ENCODE peak calls at places on chromosome 2, in four cellular contexts. D is WTC11, Y is HEK293T, G is HepG2. M is an unnamed sample.

GRCh38 chr2:80591233-80591632 is 286.7 kb upstream of the LRRTM1 start:
- DNase-seq in D (no peak), Y (no peak), G (no peak), M (no peak)

GRCh38 chr2:105645971-105646370 is 98.7 kb upstream of the NCK2 start:
- DNase-seq in D (no peak), Y (no peak), G (no peak), M (no peak)

GRCh38 chr2:232339121-232340081 is 39.1 kb upstream of the ALPP start:
- DNase-seq in G (no peak), D (peak; percentile 76), Y (no peak), M (no peak)

GRCh38 chr2:27844821-27845255 is 45.3 kb downstream of the RBKS start:
- DNase-seq in D (no peak), Y (no peak), G (no peak), M (no peak)

GRCh38 chr2:175057078-175057685 is 52.0 kb upstream of the CHN1 start:
- DNase-seq in D (peak; percentile 41), Y (no peak), G (peak; percentile 52), M (no peak)

GRCh38 chr2:224442092-224442999 is 40.4 kb upstream of the FAM124B start:
- DNase-seq in G (no peak), D (peak; percentile 37), Y (no peak), M (no peak)

GRCh38 chr2:102758433-102758832 is 3.4 kb upstream of the TMEM182 start:
- DNase-seq in D (no peak), Y (no peak), G (no peak), M (no peak)

GRCh38 chr2:79219383-79219988 is 59.9 kb upstream of the REG3A start:
- DNase-seq in D (peak; percentile 56), G (peak; percentile 55), Y (peak; percentile 40), M (peak; percentile 41)

GRCh38 chr2:8534729-8535397 is 147.0 kb upstream of the ID2 start:
- DNase-seq in D (no peak), G (peak; percentile 48), Y (no peak), M (peak; percentile 37)

GRCh38 chr2:219249203-219249980 is 3.7 kb upstream of the TUBA4B start:
- DNase-seq in Y (no peak), D (no peak), G (peak; percentile 96), M (no peak)

GRCh38 chr2:237774811-237775553 is 23.6 kb upstream of the RBM44 start:
- DNase-seq in D (peak; percentile 71), G (peak; percentile 79), Y (peak; percentile 63), M (peak; percentile 40)

GRCh38 chr2:224039080-224039769 is at the start of gene SERPINE2:
- DNase-seq in G (no peak), Y (peak; percentile 77), D (peak; percentile 68), M (no peak)

GRCh38 chr2:216849987-216850386 is 9.9 kb downstream of the TNP1 start:
- DNase-seq in Y (no peak), G (no peak), D (no peak), M (peak; percentile 31)

GRCh38 chr2:29644949-29645348 is 276.4 kb downstream of the ALK start:
- DNase-seq in D (no peak), Y (no peak), G (no peak), M (no peak)

GRCh38 chr2:120854766-120855530 is 119.3 kb downstream of the GLI2 start:
- DNase-seq in Y (no peak), D (no peak), G (no peak), M (no peak)

GRCh38 chr2:60806988-60807681 is 51.1 kb downstream of the PAPOLG start:
- DNase-seq in D (no peak), Y (peak; percentile 28), G (no peak), M (peak; percentile 70)

GRCh38 chr2:74845991-74846390 is 12.1 kb downstream of the HK2 start:
- DNase-seq in D (no peak), Y (no peak), G (no peak), M (no peak)

GRCh38 chr2:12081481-12082210 is 335.2 kb downstream of the LPIN1 start:
- DNase-seq in Y (no peak), D (no peak), G (no peak), M (no peak)

GRCh38 chr2:16506366-16506765 is 159.3 kb downstream of the CYRIA start:
- DNase-seq in Y (no peak), D (no peak), G (no peak), M (peak; percentile 5)

GRCh38 chr2:13002948-13003347 is 286.2 kb downstream of the TRIB2 start:
- DNase-seq in Y (no peak), G (no peak), D (no peak), M (no peak)

GRCh38 chr2:231512222-231512621 is 18.0 kb downstream of the NMUR1 start:
- DNase-seq in D (no peak), G (no peak), Y (no peak), M (no peak)

GRCh38 chr2:54936766-54937165 is 113.5 kb downstream of the RTN4 start:
- DNase-seq in Y (no peak), G (no peak), D (no peak), M (no peak)

GRCh38 chr2:56100791-56101312 is 82.9 kb upstream of the CCDC85A start:
- DNase-seq in Y (no peak), D (no peak), G (no peak), M (no peak)

GRCh38 chr2:169397697-169398096 is 35.4 kb upstream of the LRP2 start:
- DNase-seq in D (no peak), G (no peak), Y (peak; percentile 50), M (peak; percentile 34)

GRCh38 chr2:120036145-120036544 is 23.3 kb downstream of the EPB41L5 start:
- DNase-seq in D (no peak), G (no peak), Y (no peak), M (no peak)

GRCh38 chr2:148829618-148830017 is 45.4 kb upstream of the KIF5C start:
- DNase-seq in D (no peak), G (no peak), Y (no peak), M (no peak)

GRCh38 chr2:18436408-18437077 is 123.9 kb downstream of the RDH14 start:
- DNase-seq in G (no peak), Y (no peak), D (no peak), M (no peak)

GRCh38 chr2:18363348-18363747 is 197.1 kb downstream of the RDH14 start:
- DNase-seq in Y (no peak), D (no peak), G (no peak), M (no peak)

GRCh38 chr2:111121028-111121872 is 536 bp downstream of the BCL2L11 start:
- DNase-seq in G (peak; percentile 35), D (peak; percentile 48), Y (no peak), M (peak; percentile 51)

DNA sequence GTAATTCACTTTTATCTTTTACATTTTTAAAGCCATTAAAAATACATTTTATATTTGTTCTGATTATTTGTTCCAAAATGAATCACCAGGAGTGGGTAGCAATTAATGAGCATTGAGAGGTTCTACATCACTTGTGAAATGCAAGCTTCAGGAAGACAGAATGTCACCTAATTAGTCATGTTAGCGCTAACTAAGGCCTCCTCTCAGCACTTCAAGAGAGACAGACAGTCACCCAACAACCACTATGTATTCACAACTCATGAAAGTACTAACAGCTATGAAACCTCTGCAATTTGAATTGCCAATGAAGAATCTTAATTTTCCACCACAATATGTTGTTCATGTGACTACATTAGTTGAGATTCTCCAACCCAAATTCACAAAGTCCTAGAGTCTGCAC is 611.0 kb downstream of the KCNJ3 start:
- DNase-seq in D (no peak), G (no peak), Y (no peak), M (no peak)
- TF ChIP-seq ELF4 in D (no peak), G (no peak), Y (no peak), M (no peak)

GRCh38 chr2:66714651-66715050 is 279.7 kb downstream of the MEIS1 start:
- DNase-seq in Y (no peak), D (no peak), G (no peak), M (no peak)

GRCh38 chr2:66721776-66722175 is 286.9 kb downstream of the MEIS1 start:
- DNase-seq in D (no peak), Y (no peak), G (no peak), M (no peak)

GRCh38 chr2:66717973-66718372 is 283.0 kb downstream of the MEIS1 start:
- DNase-seq in G (no peak), Y (no peak), D (no peak), M (no peak)

GRCh38 chr2:66717491-66717890 is 282.6 kb downstream of the MEIS1 start:
- DNase-seq in Y (no peak), D (no peak), G (no peak), M (no peak)
- TF ChIP-seq ELF4 in Y (no peak), D (no peak), G (no peak), M (no peak)

DNA sequence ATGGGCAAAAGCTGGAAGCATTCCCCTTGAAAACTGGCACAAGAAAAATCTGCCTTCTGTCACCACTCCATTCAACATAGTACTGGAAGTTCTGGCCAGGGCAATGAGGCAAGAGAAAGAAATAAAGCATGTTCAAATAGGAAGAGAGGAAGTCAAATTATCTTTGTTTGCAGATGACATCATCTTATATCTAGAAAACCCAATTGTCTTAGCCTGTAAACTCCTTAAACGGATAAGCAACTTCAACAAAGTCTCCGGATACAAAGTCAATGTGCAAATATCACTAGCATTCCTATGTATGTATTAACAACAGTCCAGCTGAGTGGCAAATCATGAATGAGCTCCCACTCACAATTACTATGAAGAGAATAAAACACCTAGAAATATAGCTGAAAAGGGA is 1579.3 kb downstream of the SUCLG1 start:
- DNase-seq in D (no peak), G (no peak), Y (no peak), M (no peak)
- TF ChIP-seq ELF4 in D (no peak), G (no peak), Y (no peak), M (no peak)

GRCh38 chr2:206438196-206438727 is 5.1 kb upstream of the ADAM23 start:
- DNase-seq in Y (no peak), G (no peak), D (no peak), M (no peak)

GRCh38 chr2:206433201-206433600 is 10.1 kb upstream of the ADAM23 start:
- DNase-seq in Y (no peak), D (no peak), G (no peak), M (no peak)

GRCh38 chr2:206432432-206433082 is 10.8 kb upstream of the ADAM23 start:
- DNase-seq in Y (no peak), D (no peak), G (no peak), M (no peak)

GRCh38 chr2:206433686-206434085 is 9.6 kb upstream of the ADAM23 start:
- DNase-seq in G (no peak), D (no peak), Y (no peak), M (no peak)

DNA sequence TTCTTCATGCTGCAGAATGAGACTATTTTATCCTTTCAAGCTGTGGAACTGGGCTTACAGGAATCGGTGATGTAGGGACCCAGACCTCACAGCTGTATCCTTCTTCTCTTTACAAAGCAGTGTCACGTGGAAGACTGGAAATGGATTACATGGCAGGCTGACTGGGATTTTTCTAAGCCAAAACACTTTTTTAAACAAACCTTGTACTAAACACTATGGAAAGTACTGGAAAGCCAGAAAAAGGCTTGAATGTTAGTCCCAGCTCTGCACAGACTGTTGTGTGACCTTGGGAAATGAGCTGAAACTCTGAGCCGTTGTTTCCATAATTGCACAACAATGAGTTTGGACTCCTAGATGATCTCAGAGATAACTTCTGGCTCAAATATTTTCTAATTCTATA is 7.6 kb upstream of the ADAM23 start:
- DNase-seq in Y (no peak), G (peak; percentile 33), D (no peak), M (no peak)
- TF ChIP-seq ELF4 in Y (no peak), G (no peak), D (no peak), M (no peak)